ENCODE peak calls at places on chromosomes 6 and 20, in five cellular contexts. One of them, this sample, is unnamed.
A peak's percentile ranks its signal among the peaks of the same experiment; 100 is the strongest.

GRCh38 chr6:99344289-99344688 is 5.2 kb downstream of the FAXC start:
- DNase-seq in GM12878: no peak
- DNase-seq in lower leg skin: no peak
- DNase-seq in adrenal gland: no peak
- DNase-seq in breast epithelium: no peak
- DNase-seq in this sample: no peak

GRCh38 chr6:53494076-53494475 is 50.8 kb downstream of the GCLC start:
- DNase-seq in breast epithelium: no peak
- DNase-seq in lower leg skin: no peak
- DNase-seq in GM12878: no peak
- DNase-seq in adrenal gland: no peak
- DNase-seq in this sample: no peak

GRCh38 chr6:74867286-74867685 is 338.6 kb downstream of the COL12A1 start:
- DNase-seq in breast epithelium: no peak
- DNase-seq in GM12878: no peak
- DNase-seq in adrenal gland: no peak
- DNase-seq in lower leg skin: no peak
- DNase-seq in this sample: no peak

GRCh38 chr20:62816031-62816878 is 595 bp upstream of the COL9A3 start:
- DNase-seq in GM12878: no peak
- DNase-seq in breast epithelium: no peak
- DNase-seq in adrenal gland: no peak
- DNase-seq in lower leg skin: no peak
- DNase-seq in this sample: no peak

GRCh38 chr6:52141596-52141995 is 44.6 kb upstream of the IL17A start:
- DNase-seq in lower leg skin: no peak
- DNase-seq in breast epithelium: no peak
- DNase-seq in adrenal gland: no peak
- DNase-seq in GM12878: no peak
- DNase-seq in this sample: no peak

GRCh38 chr6:127186889-127187288 is 68.4 kb downstream of the RSPO3 start:
- DNase-seq in lower leg skin: peak; percentile 88
- DNase-seq in GM12878: no peak
- DNase-seq in adrenal gland: peak; percentile 68
- DNase-seq in breast epithelium: no peak
- DNase-seq in this sample: peak; percentile 34

GRCh38 chr20:35551485-35551884 is 9.6 kb downstream of the ERGIC3 start:
- DNase-seq in GM12878: no peak
- DNase-seq in breast epithelium: no peak
- DNase-seq in lower leg skin: no peak
- DNase-seq in adrenal gland: no peak
- DNase-seq in this sample: no peak

GRCh38 chr20:63942250-63943006 is 13.8 kb downstream of the UCKL1 start:
- DNase-seq in lower leg skin: no peak
- DNase-seq in GM12878: no peak
- DNase-seq in breast epithelium: no peak
- DNase-seq in adrenal gland: no peak
- DNase-seq in this sample: no peak

GRCh38 chr6:33320315-33321181 is 3.0 kb upstream of the ZBTB22 start:
- DNase-seq in breast epithelium: peak; percentile 66
- DNase-seq in GM12878: no peak
- DNase-seq in adrenal gland: peak; percentile 95
- DNase-seq in lower leg skin: no peak
- DNase-seq in this sample: peak; percentile 62

GRCh38 chr6:128521302-128521632 is 868 bp upstream of the PTPRK start:
- DNase-seq in lower leg skin: no peak
- DNase-seq in adrenal gland: no peak
- DNase-seq in breast epithelium: no peak
- DNase-seq in GM12878: no peak
- DNase-seq in this sample: no peak

GRCh38 chr6:13485923-13486557 is 1.4 kb downstream of the GFOD1 start:
- DNase-seq in breast epithelium: no peak
- DNase-seq in adrenal gland: peak; percentile 65
- DNase-seq in GM12878: no peak
- DNase-seq in lower leg skin: no peak
- DNase-seq in this sample: peak; percentile 46

GRCh38 chr6:124964084-124964763 is 2.0 kb downstream of the RNF217 start:
- DNase-seq in adrenal gland: peak; percentile 79
- DNase-seq in breast epithelium: peak; percentile 30
- DNase-seq in GM12878: no peak
- DNase-seq in lower leg skin: peak; percentile 84
- DNase-seq in this sample: no peak

GRCh38 chr6:124961468-124961783 is 811 bp upstream of the RNF217 start:
- DNase-seq in adrenal gland: no peak
- DNase-seq in lower leg skin: no peak
- DNase-seq in breast epithelium: no peak
- DNase-seq in GM12878: no peak
- DNase-seq in this sample: no peak

GRCh38 chr6:124963416-124964083 is 1.3 kb downstream of the RNF217 start:
- DNase-seq in adrenal gland: no peak
- DNase-seq in breast epithelium: no peak
- DNase-seq in lower leg skin: no peak
- DNase-seq in GM12878: no peak
- DNase-seq in this sample: no peak

GRCh38 chr6:124961784-124962611 is at the start of gene RNF217:
- DNase-seq in lower leg skin: peak; percentile 91
- DNase-seq in adrenal gland: peak; percentile 83
- DNase-seq in GM12878: no peak
- DNase-seq in breast epithelium: peak; percentile 56
- DNase-seq in this sample: peak; percentile 73

DNA sequence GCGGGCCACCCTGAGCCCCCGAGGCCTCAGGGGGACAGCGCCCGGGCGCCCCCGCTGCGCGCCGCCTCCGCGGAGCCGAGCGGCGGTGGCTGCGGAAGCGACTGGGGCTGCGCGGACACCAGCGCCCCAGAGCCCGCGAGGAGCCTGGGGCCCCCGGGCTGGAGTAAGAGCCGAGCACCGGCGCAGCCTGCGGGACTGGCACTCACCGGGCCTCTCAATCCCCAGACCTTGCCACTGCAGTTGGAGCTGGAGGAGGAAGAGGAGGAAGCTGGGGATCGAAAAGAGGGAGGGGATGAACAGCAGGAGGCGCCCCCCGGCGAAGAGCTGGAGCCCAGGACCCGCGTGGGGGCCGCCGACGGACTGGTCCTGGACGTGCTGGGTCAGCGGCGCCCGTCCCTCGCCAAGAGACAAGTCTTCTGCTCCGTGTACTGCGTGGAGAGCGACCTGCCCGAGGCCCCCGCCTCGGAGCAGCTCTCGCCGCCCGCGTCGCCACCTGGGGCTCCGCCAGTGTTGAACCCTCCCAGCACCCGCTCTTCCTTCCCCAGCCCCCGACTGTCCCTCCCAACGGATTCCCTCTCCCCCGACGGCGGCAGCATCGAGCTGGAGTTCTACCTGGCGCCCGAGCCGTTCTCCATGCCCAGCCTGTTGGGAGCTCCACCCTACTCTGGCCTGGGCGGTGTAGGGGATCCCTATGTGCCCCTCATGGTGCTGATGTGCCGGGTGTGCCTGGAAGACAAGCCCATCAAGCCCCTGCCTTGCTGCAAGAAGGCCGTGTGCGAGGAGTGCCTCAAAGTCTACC is 579 bp downstream of the RNF217 start:
- DNase-seq in GM12878: no peak
- DNase-seq in lower leg skin: peak; percentile 88
- DNase-seq in breast epithelium: peak; percentile 45
- DNase-seq in adrenal gland: peak; percentile 65
- DNase-seq in this sample: peak; percentile 72
- TF ChIP-seq POLR2A in GM12878: no peak
- TF ChIP-seq POLR2A in lower leg skin: no peak
- TF ChIP-seq POLR2A in breast epithelium: no peak
- TF ChIP-seq POLR2A in adrenal gland: peak; percentile 30
- TF ChIP-seq POLR2A in this sample: no peak

DNA sequence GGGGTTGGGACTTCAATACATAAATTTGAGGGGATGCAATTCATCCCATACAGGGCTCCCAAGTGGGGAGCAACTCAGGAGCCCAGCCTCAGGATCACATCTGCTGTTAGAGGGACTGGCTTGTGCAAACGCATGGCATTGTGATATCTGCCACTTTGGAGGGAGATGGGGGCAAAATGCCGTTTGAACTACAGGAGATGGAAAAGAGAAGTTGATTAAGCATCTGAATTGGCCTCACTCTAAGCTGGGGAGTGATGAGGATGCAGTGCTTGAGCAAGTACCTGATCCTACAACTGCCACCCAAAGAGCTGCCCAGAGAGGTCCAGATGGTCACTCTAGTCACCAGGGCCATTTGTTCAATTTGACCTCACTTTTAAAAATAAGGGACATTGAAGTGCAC is 2.0 kb downstream of the LY86 start:
- DNase-seq in GM12878: no peak
- DNase-seq in lower leg skin: no peak
- DNase-seq in adrenal gland: no peak
- DNase-seq in breast epithelium: no peak
- DNase-seq in this sample: no peak
- TF ChIP-seq POLR2A in GM12878: no peak
- TF ChIP-seq POLR2A in lower leg skin: no peak
- TF ChIP-seq POLR2A in adrenal gland: no peak
- TF ChIP-seq POLR2A in breast epithelium: no peak
- TF ChIP-seq POLR2A in this sample: no peak

GRCh38 chr6:2988426-2989331 is 11.0 kb upstream of the NQO2 start:
- DNase-seq in adrenal gland: peak; percentile 97
- DNase-seq in breast epithelium: peak; percentile 82
- DNase-seq in lower leg skin: peak; percentile 98
- DNase-seq in GM12878: no peak
- DNase-seq in this sample: peak; percentile 88

GRCh38 chr6:2984738-2985381 is 13.5 kb upstream of the SERPINB6 start:
- DNase-seq in adrenal gland: peak; percentile 42
- DNase-seq in GM12878: no peak
- DNase-seq in lower leg skin: no peak
- DNase-seq in breast epithelium: peak; percentile 2
- DNase-seq in this sample: peak; percentile 9

GRCh38 chr6:2988076-2988425 is 11.6 kb upstream of the NQO2 start:
- DNase-seq in GM12878: no peak
- DNase-seq in adrenal gland: no peak
- DNase-seq in lower leg skin: no peak
- DNase-seq in breast epithelium: no peak
- DNase-seq in this sample: no peak

GRCh38 chr6:2989332-2990178 is 10.1 kb upstream of the NQO2 start:
- DNase-seq in adrenal gland: peak; percentile 96
- DNase-seq in GM12878: peak; percentile 83
- DNase-seq in breast epithelium: peak; percentile 92
- DNase-seq in lower leg skin: peak; percentile 94
- DNase-seq in this sample: peak; percentile 89

GRCh38 chr6:2986722-2987196 is 12.9 kb upstream of the NQO2 start:
- DNase-seq in lower leg skin: no peak
- DNase-seq in adrenal gland: no peak
- DNase-seq in breast epithelium: no peak
- DNase-seq in GM12878: no peak
- DNase-seq in this sample: no peak
- TF ChIP-seq POLR2A in lower leg skin: no peak
- TF ChIP-seq POLR2A in adrenal gland: no peak
- TF ChIP-seq POLR2A in breast epithelium: no peak
- TF ChIP-seq POLR2A in GM12878: no peak
- TF ChIP-seq POLR2A in this sample: no peak

GRCh38 chr20:58898629-58899028 is 46.1 kb downstream of the GNAS start:
- DNase-seq in GM12878: no peak
- DNase-seq in adrenal gland: no peak
- DNase-seq in breast epithelium: no peak
- DNase-seq in lower leg skin: no peak
- DNase-seq in this sample: no peak

GRCh38 chr20:58896820-58897219 is 44.3 kb downstream of the GNAS start:
- DNase-seq in breast epithelium: no peak
- DNase-seq in adrenal gland: no peak
- DNase-seq in GM12878: no peak
- DNase-seq in lower leg skin: no peak
- DNase-seq in this sample: no peak

GRCh38 chr20:58895796-58896180 is 43.3 kb downstream of the GNAS start:
- DNase-seq in adrenal gland: no peak
- DNase-seq in lower leg skin: no peak
- DNase-seq in breast epithelium: no peak
- DNase-seq in GM12878: no peak
- DNase-seq in this sample: no peak

GRCh38 chr20:58899518-58899917 is 47.0 kb downstream of the GNAS start:
- DNase-seq in breast epithelium: no peak
- DNase-seq in GM12878: no peak
- DNase-seq in adrenal gland: no peak
- DNase-seq in lower leg skin: no peak
- DNase-seq in this sample: no peak

DNA sequence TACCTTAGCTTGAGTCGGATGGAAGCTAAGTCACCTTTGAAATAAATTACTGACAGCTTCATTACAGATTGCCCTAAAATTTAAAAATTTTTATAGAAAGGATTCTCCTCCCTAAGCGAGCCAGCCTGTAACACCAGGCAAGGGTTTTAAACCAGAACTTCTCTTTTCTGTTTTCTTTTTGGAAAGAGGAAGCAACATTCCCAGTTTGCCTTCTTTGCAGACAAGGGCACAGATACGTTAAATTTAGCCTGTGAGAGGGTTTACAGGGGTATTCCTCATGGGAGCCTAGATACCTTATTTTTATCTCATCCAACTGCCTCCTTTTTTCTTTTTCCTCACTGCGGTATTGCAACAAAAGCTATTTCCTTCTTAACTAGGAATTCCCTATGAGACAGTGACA is 45.0 kb downstream of the GNAS start:
- DNase-seq in GM12878: no peak
- DNase-seq in breast epithelium: no peak
- DNase-seq in lower leg skin: no peak
- DNase-seq in adrenal gland: no peak
- DNase-seq in this sample: no peak
- TF ChIP-seq POLR2A in GM12878: no peak
- TF ChIP-seq POLR2A in breast epithelium: no peak
- TF ChIP-seq POLR2A in lower leg skin: no peak
- TF ChIP-seq POLR2A in adrenal gland: no peak
- TF ChIP-seq POLR2A in this sample: no peak

GRCh38 chr20:32837157-32837556 is 17.4 kb downstream of the MAPRE1 start:
- DNase-seq in lower leg skin: no peak
- DNase-seq in GM12878: no peak
- DNase-seq in breast epithelium: no peak
- DNase-seq in adrenal gland: no peak
- DNase-seq in this sample: no peak

GRCh38 chr20:32839227-32839981 is 19.3 kb upstream of the EFCAB8 start:
- DNase-seq in GM12878: no peak
- DNase-seq in lower leg skin: no peak
- DNase-seq in adrenal gland: no peak
- DNase-seq in breast epithelium: no peak
- DNase-seq in this sample: no peak

GRCh38 chr20:32841632-32842031 is 17.1 kb upstream of the EFCAB8 start:
- DNase-seq in GM12878: no peak
- DNase-seq in lower leg skin: no peak
- DNase-seq in breast epithelium: no peak
- DNase-seq in adrenal gland: no peak
- DNase-seq in this sample: no peak

GRCh38 chr20:32841174-32841573 is 17.5 kb upstream of the EFCAB8 start:
- DNase-seq in GM12878: no peak
- DNase-seq in lower leg skin: no peak
- DNase-seq in adrenal gland: no peak
- DNase-seq in breast epithelium: no peak
- DNase-seq in this sample: no peak

DNA sequence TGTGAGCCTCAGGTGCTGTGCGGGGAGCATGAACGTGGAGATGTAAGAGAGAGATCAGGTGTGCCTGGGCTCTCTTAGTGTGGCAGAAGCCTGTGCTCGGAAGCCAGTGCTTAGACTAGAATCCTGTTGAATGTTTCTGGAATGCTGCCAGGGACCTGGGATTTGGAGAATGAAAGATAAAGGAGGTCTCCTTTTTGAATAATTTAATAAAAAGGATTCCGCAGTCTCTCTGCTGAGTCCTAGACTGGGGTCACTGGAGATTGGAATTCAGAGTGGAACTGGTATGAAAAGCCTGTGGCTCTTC is 18.8 kb upstream of the EFCAB8 start:
- DNase-seq in lower leg skin: no peak
- DNase-seq in breast epithelium: no peak
- DNase-seq in GM12878: no peak
- DNase-seq in adrenal gland: no peak
- DNase-seq in this sample: no peak
- TF ChIP-seq POLR2A in lower leg skin: no peak
- TF ChIP-seq POLR2A in breast epithelium: no peak
- TF ChIP-seq POLR2A in GM12878: no peak
- TF ChIP-seq POLR2A in adrenal gland: no peak
- TF ChIP-seq POLR2A in this sample: no peak